ENCODE peak calls at places on chromosome 1, in five cellular contexts. O, V, W, H and R are unnamed samples.

GRCh38 chr1:12249181-12249580 is 19.4 kb downstream of the VPS13D start:
- DNase-seq in O (no peak), W (no peak), V (no peak), H (no peak), R (peak)

GRCh38 chr1:59232209-59232608 is 64.7 kb upstream of the FGGY start:
- DNase-seq in H (no peak), V (peak), O (no peak), W (no peak), R (no peak)

GRCh38 chr1:13714851-13715250 is 14.9 kb downstream of the PRDM2 start:
- DNase-seq in H (no peak), W (no peak), O (no peak), V (no peak), R (peak)

GRCh38 chr1:2921970-2922686 is 99.1 kb upstream of the ACTRT2 start:
- DNase-seq in V (no peak), W (peak), O (no peak), H (no peak), R (peak)

GRCh38 chr1:30043256-30043655 is 680.1 kb downstream of the MATN1 start:
- DNase-seq in O (no peak), V (no peak), W (no peak), H (no peak), R (no peak)

GRCh38 chr1:34532113-34532512 is 222.7 kb upstream of the GJB5 start:
- DNase-seq in H (no peak), W (no peak), V (no peak), O (no peak), R (no peak)

GRCh38 chr1:154198756-154199562 is 7.1 kb upstream of the TPM3 start:
- DNase-seq in W (peak), H (peak), O (no peak), V (peak), R (peak)

GRCh38 chr1:1954015-1954414 is 34.9 kb upstream of the TMEM52 start:
- DNase-seq in V (no peak), W (no peak), H (no peak), O (no peak), R (no peak)

GRCh38 chr1:214566158-214567104 is 15.0 kb upstream of the PTPN14 start:
- DNase-seq in O (no peak), H (no peak), W (no peak), V (no peak), R (no peak)

GRCh38 chr1:199646761-199647160 is 380.7 kb upstream of the NR5A2 start:
- DNase-seq in O (no peak), H (no peak), V (no peak), W (no peak), R (no peak)

GRCh38 chr1:150076066-150076465 is 8.5 kb downstream of the VPS45 start:
- DNase-seq in W (no peak), V (no peak), H (no peak), O (no peak), R (no peak)

GRCh38 chr1:117759535-117759934 is 153.7 kb downstream of the TENT5C start:
- DNase-seq in V (no peak), H (no peak), W (no peak), O (no peak), R (no peak)

GRCh38 chr1:194825382-194825781 is 1639.0 kb upstream of the B3GALT2 start:
- DNase-seq in W (no peak), H (no peak), V (no peak), O (no peak), R (no peak)

GRCh38 chr1:46372440-46372839 is 21.7 kb upstream of the FAAH start:
- DNase-seq in H (no peak), O (no peak), V (no peak), W (no peak), R (no peak)

GRCh38 chr1:15952317-15953258 is 23.3 kb downstream of the ZBTB17 start:
- DNase-seq in W (peak), H (no peak), V (no peak), O (no peak), R (peak)

GRCh38 chr1:2136386-2136821 is 58.2 kb downstream of the FAAP20 start:
- DNase-seq in V (no peak), H (no peak), O (no peak), W (no peak), R (no peak)

GRCh38 chr1:223339861-223340260 is 24.1 kb downstream of the SUSD4 start:
- DNase-seq in H (no peak), O (no peak), W (no peak), V (no peak), R (no peak)

GRCh38 chr1:154714638-154715037 is 106.7 kb upstream of the ADAR start:
- DNase-seq in O (no peak), W (peak), V (no peak), H (no peak), R (peak)

GRCh38 chr1:117928881-117929339 is 511 bp downstream of the GDAP2 start:
- DNase-seq in W (peak), O (peak), V (peak), H (peak), R (peak)

GRCh38 chr1:59596432-59596831 is 218.3 kb upstream of the HOOK1 start:
- DNase-seq in V (no peak), O (no peak), W (no peak), H (no peak), R (no peak)

GRCh38 chr1:5994713-5995621 is 2.7 kb upstream of the NPHP4 start:
- DNase-seq in V (no peak), H (no peak), O (no peak), W (no peak), R (peak)

GRCh38 chr1:248853023-248853422 is 5.9 kb downstream of the ZNF692 start:
- DNase-seq in W (no peak), O (no peak), V (no peak), H (no peak), R (no peak)

GRCh38 chr1:185864889-185865288 is 130.7 kb downstream of the HMCN1 start:
- DNase-seq in H (no peak), W (no peak), O (no peak), V (peak), R (no peak)